ENCODE peak calls at places on chromosomes 7 and 10, in six cellular contexts. H is tibial artery, Q is fibroblast of pulmonary artery, P is skeletal muscle cell, R is omental fat pad, U is Kasumi-1. S is an unnamed sample.

GRCh38 chr7:77903597-77903996 is 105.0 kb downstream of the PHTF2 start:
- DNase-seq in R (no peak), U (peak; percentile 45), Q (no peak), H (no peak), P (no peak), S (no peak)

GRCh38 chr10:127029061-127029460 is 123.8 kb downstream of the DOCK1 start:
- DNase-seq in P (no peak), Q (no peak), H (no peak), R (no peak), U (no peak), S (no peak)

GRCh38 chr7:151462306-151462779 is 22.4 kb upstream of the CRYGN start:
- DNase-seq in H (no peak), P (no peak), R (no peak), U (no peak), Q (no peak), S (no peak)

GRCh38 chr7:77439572-77439971 is 23.4 kb upstream of the GSAP start:
- DNase-seq in P (no peak), R (no peak), H (peak; percentile 38), Q (no peak), U (no peak), S (no peak)

GRCh38 chr10:98582363-98582762 is 135.6 kb upstream of the HPS1 start:
- DNase-seq in U (no peak), R (no peak), H (no peak), P (no peak), Q (no peak), S (no peak)

GRCh38 chr10:59808896-59809643 is 55.8 kb upstream of the MRLN start:
- DNase-seq in U (peak; percentile 87), H (peak; percentile 66), R (peak; percentile 49), P (peak; percentile 4), Q (peak; percentile 70), S (no peak)

GRCh38 chr7:69445549-69445948 is 152.7 kb upstream of the AUTS2 start:
- DNase-seq in Q (no peak), H (no peak), P (no peak), U (no peak), R (no peak), S (no peak)

GRCh38 chr10:21756707-21757600 is 222.9 kb downstream of the MLLT10 start:
- DNase-seq in R (no peak), H (no peak), U (no peak), P (no peak), Q (no peak), S (no peak)

GRCh38 chr10:30825495-30825894 is 195.9 kb upstream of the LYZL2 start:
- DNase-seq in U (no peak), Q (no peak), R (no peak), H (no peak), P (no peak), S (no peak)

GRCh38 chr7:17773289-17773626 is 167.0 kb downstream of the SNX13 start:
- DNase-seq in P (peak; percentile 78), Q (peak; percentile 93), U (peak; percentile 32), H (peak; percentile 57), R (no peak), S (no peak)

GRCh38 chr10:103888113-103888841 is 29.7 kb downstream of the STN1 start:
- DNase-seq in R (peak; percentile 82), P (peak; percentile 74), U (peak; percentile 96), H (peak; percentile 75), Q (peak; percentile 86), S (peak; percentile 41)

GRCh38 chr10:3813986-3814831 is 29.2 kb upstream of the KLF6 start:
- DNase-seq in U (no peak), P (no peak), R (no peak), Q (peak; percentile 29), H (no peak), S (no peak)

GRCh38 chr10:128047337-128047736 is 78.9 kb downstream of the MKI67 start:
- DNase-seq in U (peak; percentile 99), P (no peak), H (peak; percentile 85), Q (peak; percentile 80), R (no peak), S (no peak)

GRCh38 chr10:24456319-24456718 is 247.4 kb downstream of the KIAA1217 start:
- DNase-seq in U (no peak), H (no peak), R (no peak), Q (peak; percentile 51), P (peak; percentile 76), S (no peak)

GRCh38 chr7:2172311-2173183 is 60.2 kb downstream of the MAD1L1 start:
- DNase-seq in R (no peak), Q (peak; percentile 93), H (no peak), P (peak; percentile 82), U (no peak), S (peak; percentile 97)

GRCh38 chr7:40608321-40609075 is 473.7 kb downstream of the SUGCT start:
- DNase-seq in H (no peak), P (peak; percentile 17), Q (no peak), R (no peak), U (no peak), S (no peak)

GRCh38 chr7:149822353-149822943 is 15.7 kb upstream of the ZNF862 start:
- DNase-seq in P (peak; percentile 25), Q (no peak), H (no peak), U (no peak), R (no peak), S (no peak)

GRCh38 chr7:133436014-133436428 is 183.1 kb downstream of the EXOC4 start:
- DNase-seq in P (peak; percentile 89), Q (peak; percentile 90), U (no peak), R (no peak), H (no peak), S (no peak)

GRCh38 chr7:77427996-77428603 is 12.0 kb upstream of the GSAP start:
- DNase-seq in U (no peak), R (no peak), Q (peak; percentile 60), H (no peak), P (no peak), S (no peak)

GRCh38 chr10:133359554-133359971 is 1.7 kb upstream of the FUOM start:
- DNase-seq in R (no peak), Q (no peak), H (no peak), U (no peak), P (no peak), S (peak; percentile 50)

GRCh38 chr7:47474937-47475879 is 106.7 kb downstream of the TNS3 start:
- DNase-seq in R (peak; percentile 49), Q (peak; percentile 95), H (peak; percentile 92), U (peak; percentile 21), P (peak; percentile 78), S (no peak)

GRCh38 chr10:70602665-70603438 is at the start of gene PRF1:
- DNase-seq in R (no peak), U (no peak), P (no peak), Q (no peak), H (no peak), S (no peak)

GRCh38 chr7:1359051-1359400 is 100.2 kb downstream of the MICALL2 start:
- DNase-seq in Q (no peak), R (no peak), H (no peak), U (no peak), P (no peak), S (no peak)

GRCh38 chr10:100668001-100668400 is 77.4 kb upstream of the PAX2 start:
- DNase-seq in U (no peak), R (no peak), H (no peak), P (no peak), Q (no peak), S (no peak)

GRCh38 chr10:70296406-70296899 is 12.6 kb upstream of the NPFFR1 start:
- DNase-seq in P (peak; percentile 51), R (peak; percentile 52), U (peak; percentile 71), H (peak; percentile 93), Q (peak; percentile 88), S (no peak)

GRCh38 chr7:150631084-150631824 is 931 bp downstream of the GIMAP6 start:
- DNase-seq in P (no peak), Q (no peak), R (no peak), U (peak; percentile 22), H (no peak), S (no peak)

GRCh38 chr7:70230761-70231160 is 632.5 kb downstream of the AUTS2 start:
- DNase-seq in U (no peak), H (no peak), P (no peak), R (no peak), Q (no peak), S (no peak)